ENCODE peak calls at places on chromosomes 11 and 22, in five cellular contexts. I is CD4-positive, alpha-beta memory T cell; M is NCI-H460; R is HuH-7.5; E is hypothalamus. K is an unnamed sample.

GRCh38 chr11:105392546-105392945 is 217.3 kb upstream of the GRIA4 start:
- DNase-seq in E (no peak), M (no peak), I (no peak), R (no peak), K (no peak)

GRCh38 chr11:2561283-2562180 is 116.7 kb downstream of the KCNQ1 start:
- DNase-seq in M (no peak), R (no peak), E (no peak), I (no peak), K (no peak)

GRCh38 chr22:48851933-48852549 is 975.6 kb downstream of the BRD1 start:
- DNase-seq in R (no peak), E (no peak), M (no peak), I (no peak), K (no peak)

GRCh38 chr22:29215012-29215860 is 9.5 kb downstream of the EMID1 start:
- DNase-seq in R (peak; percentile 6), I (no peak), E (no peak), M (no peak), K (no peak)

GRCh38 chr22:17483670-17484372 is 79.5 kb upstream of the SLC25A18 start:
- DNase-seq in R (peak; percentile 49), I (no peak), M (no peak), E (no peak), K (no peak)

GRCh38 chr11:92211576-92212167 is 12.9 kb upstream of the FAT3 start:
- DNase-seq in E (peak; percentile 4), I (no peak), R (no peak), M (no peak), K (no peak)

GRCh38 chr22:24827305-24827704 is 21.3 kb downstream of the SGSM1 start:
- DNase-seq in E (no peak), M (no peak), R (no peak), I (no peak), K (no peak)

GRCh38 chr11:134350381-134350780 is 18.6 kb downstream of the GLB1L2 start:
- DNase-seq in I (no peak), R (no peak), M (no peak), E (no peak), K (peak; percentile 37)

GRCh38 chr11:933002-933820 is 7.5 kb downstream of the AP2A2 start:
- DNase-seq in E (no peak), R (no peak), M (no peak), I (no peak), K (no peak)

GRCh38 chr22:21876486-21877176 is 9.2 kb upstream of the MAPK1 start:
- DNase-seq in M (peak; percentile 6), I (peak; percentile 30), E (no peak), R (no peak), K (no peak)